ENCODE peak calls at places on chromosome 21, in four cellular contexts. M is H1, Z is K562, A is GM12878. K is an unnamed sample.

GRCh38 chr21:35448876-35449599 is 399.9 kb upstream of the RUNX1 start:
- DNase-seq in M (no peak), Z (no peak), A (no peak), K (no peak)

GRCh38 chr21:36624105-36624504 is 74.8 kb upstream of the SIM2 start:
- DNase-seq in M (no peak), Z (no peak), A (no peak), K (no peak)

GRCh38 chr21:26136686-26137085 is 33.9 kb downstream of the APP start:
- DNase-seq in M (no peak), Z (no peak), A (peak; percentile 41), K (no peak)

GRCh38 chr21:41326414-41327080 is 9.9 kb downstream of the FAM3B start:
- DNase-seq in M (no peak), Z (no peak), A (no peak), K (peak; percentile 56)

GRCh38 chr21:36960676-36961284 is 5.7 kb downstream of the HLCS start:
- DNase-seq in M (no peak), Z (no peak), A (no peak), K (no peak)

GRCh38 chr21:22575165-22575584 is 1577.0 kb downstream of the NCAM2 start:
- DNase-seq in M (peak; percentile 36), Z (peak; percentile 21), A (no peak), K (no peak)

GRCh38 chr21:41752231-41752681 is 14.6 kb downstream of the RIPK4 start:
- DNase-seq in M (no peak), Z (peak; percentile 9), A (no peak), K (no peak)

GRCh38 chr21:18138507-18138906 is 106.1 kb upstream of the CHODL start:
- DNase-seq in M (no peak), Z (no peak), A (no peak), K (no peak)

GRCh38 chr21:25405991-25406390 is 201.3 kb downstream of the MRPL39 start:
- DNase-seq in M (no peak), Z (no peak), A (no peak), K (no peak)

GRCh38 chr21:35855463-35855862 is 204.9 kb downstream of the SETD4 start:
- DNase-seq in M (no peak), Z (no peak), A (no peak), K (no peak)

GRCh38 chr21:27584266-27584665 is 617.4 kb upstream of the ADAMTS5 start:
- DNase-seq in M (no peak), Z (no peak), A (no peak), K (no peak)

GRCh38 chr21:25496825-25497482 is 110.3 kb downstream of the MRPL39 start:
- DNase-seq in M (no peak), Z (no peak), A (no peak), K (no peak)

GRCh38 chr21:41396452-41397107 is 29.5 kb upstream of the MX1 start:
- DNase-seq in M (no peak), Z (no peak), A (no peak), K (no peak)

GRCh38 chr21:36479415-36480402 is at the start of gene CLDN14:
- DNase-seq in M (no peak), Z (no peak), A (no peak), K (peak; percentile 86)

GRCh38 chr21:25562660-25563059 is 44.6 kb downstream of the MRPL39 start:
- DNase-seq in M (no peak), Z (no peak), A (no peak), K (no peak)

GRCh38 chr21:27631471-27631870 is 664.6 kb upstream of the ADAMTS5 start:
- DNase-seq in M (no peak), Z (no peak), A (no peak), K (no peak)

GRCh38 chr21:25561668-25562641 is 45.3 kb downstream of the MRPL39 start:
- DNase-seq in M (no peak), Z (no peak), A (peak; percentile 66), K (no peak)

GRCh38 chr21:31363720-31364119 is 19.7 kb upstream of the TIAM1 start:
- DNase-seq in M (no peak), Z (no peak), A (no peak), K (no peak)

GRCh38 chr21:46622226-46622625 is 13.2 kb upstream of the PRMT2 start:
- DNase-seq in M (no peak), Z (no peak), A (no peak), K (peak; percentile 94)

GRCh38 chr21:40049959-40050290 is 182.7 kb downstream of the PCP4 start:
- DNase-seq in M (no peak), Z (no peak), A (no peak), K (no peak)

GRCh38 chr21:31283025-31283424 is 61.0 kb downstream of the TIAM1 start:
- DNase-seq in M (no peak), Z (no peak), A (no peak), K (no peak)

GRCh38 chr21:35711213-35711612 is 349.1 kb downstream of the SETD4 start:
- DNase-seq in M (no peak), Z (no peak), A (no peak), K (no peak)

GRCh38 chr21:27622636-27623035 is 655.7 kb upstream of the ADAMTS5 start:
- DNase-seq in M (no peak), Z (no peak), A (no peak), K (no peak)

GRCh38 chr21:41559658-41560599 is 52.0 kb upstream of the TMPRSS2 start:
- DNase-seq in M (no peak), Z (no peak), A (peak; percentile 72), K (no peak)

GRCh38 chr21:27480841-27481261 is 514.0 kb upstream of the ADAMTS5 start:
- DNase-seq in M (no peak), Z (no peak), A (no peak), K (no peak)

GRCh38 chr21:36542312-36543101 is 62.6 kb upstream of the CLDN14 start:
- DNase-seq in M (peak; percentile 25), Z (no peak), A (peak; percentile 70), K (no peak)

GRCh38 chr21:25375675-25376074 is 231.6 kb downstream of the MRPL39 start:
- DNase-seq in M (no peak), Z (no peak), A (no peak), K (no peak)

GRCh38 chr21:36150192-36150711 is 6.4 kb upstream of the DOP1B start:
- DNase-seq in M (no peak), Z (peak; percentile 43), A (peak; percentile 42), K (no peak)

GRCh38 chr21:41074607-41075184 is 93.3 kb upstream of the BACE2 start:
- DNase-seq in M (no peak), Z (no peak), A (no peak), K (no peak)

GRCh38 chr21:18142639-18143038 is 102.0 kb upstream of the CHODL start:
- DNase-seq in M (no peak), Z (no peak), A (no peak), K (no peak)

GRCh38 chr21:31656199-31657095 is 3.0 kb upstream of the SOD1 start:
- DNase-seq in M (no peak), Z (no peak), A (no peak), K (no peak)

GRCh38 chr21:17819878-17820232 is 699 bp upstream of the C21orf91 start:
- DNase-seq in M (no peak), Z (no peak), A (no peak), K (peak; percentile 14)

GRCh38 chr21:26489781-26490180 is 83.3 kb downstream of the CYYR1 start:
- DNase-seq in M (no peak), Z (no peak), A (no peak), K (no peak)

GRCh38 chr21:25329227-25329626 is 278.1 kb downstream of the MRPL39 start:
- DNase-seq in M (no peak), Z (no peak), A (no peak), K (no peak)

GRCh38 chr21:42770717-42771502 is 108.4 kb downstream of the WDR4 start:
- DNase-seq in M (no peak), Z (no peak), A (no peak), K (no peak)
- TF ChIP-seq CBX5 in M (no peak), Z (no peak), A (no peak), K (no peak)

GRCh38 chr21:44929799-44930542 is 9.3 kb upstream of the ITGB2 start:
- DNase-seq in M (no peak), Z (no peak), A (no peak), K (no peak)
- TF ChIP-seq USF2 in M (no peak), Z (no peak), A (no peak), K (no peak)

DNA sequence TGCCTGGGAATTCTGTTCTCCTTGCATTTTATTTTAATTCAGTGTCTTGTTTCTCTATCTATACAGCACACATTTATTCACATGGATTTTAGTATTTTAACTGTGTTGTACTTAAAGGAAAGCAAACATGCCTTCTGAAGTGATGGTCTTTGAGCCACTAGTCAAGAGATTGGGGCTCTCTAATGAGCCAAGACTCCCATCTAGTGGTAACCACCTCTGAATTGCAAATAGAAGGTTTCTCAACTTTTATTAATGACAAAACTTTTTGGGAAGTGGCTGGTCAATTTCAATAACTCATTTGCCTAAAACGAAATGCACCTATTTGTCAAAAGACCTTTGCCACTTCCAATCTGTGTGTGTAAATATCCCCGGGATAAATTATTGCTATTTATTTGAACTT is 199.6 kb downstream of the LTN1 start:
- DNase-seq in M (no peak), Z (peak; percentile 30), A (no peak), K (no peak)
- TF ChIP-seq CBX5 in M (no peak), Z (no peak), A (no peak), K (no peak)

GRCh38 chr21:45387506-45387905 is 17.5 kb upstream of the COL18A1 start:
- DNase-seq in M (no peak), Z (no peak), A (no peak), K (no peak)

GRCh38 chr21:45388611-45389296 is 16.2 kb upstream of the COL18A1 start:
- DNase-seq in M (no peak), Z (no peak), A (no peak), K (no peak)

GRCh38 chr21:45386728-45387371 is 18.1 kb upstream of the COL18A1 start:
- DNase-seq in M (no peak), Z (peak; percentile 53), A (no peak), K (no peak)

GRCh38 chr21:45386336-45386727 is 18.6 kb upstream of the COL18A1 start:
- DNase-seq in M (no peak), Z (no peak), A (no peak), K (no peak)

DNA sequence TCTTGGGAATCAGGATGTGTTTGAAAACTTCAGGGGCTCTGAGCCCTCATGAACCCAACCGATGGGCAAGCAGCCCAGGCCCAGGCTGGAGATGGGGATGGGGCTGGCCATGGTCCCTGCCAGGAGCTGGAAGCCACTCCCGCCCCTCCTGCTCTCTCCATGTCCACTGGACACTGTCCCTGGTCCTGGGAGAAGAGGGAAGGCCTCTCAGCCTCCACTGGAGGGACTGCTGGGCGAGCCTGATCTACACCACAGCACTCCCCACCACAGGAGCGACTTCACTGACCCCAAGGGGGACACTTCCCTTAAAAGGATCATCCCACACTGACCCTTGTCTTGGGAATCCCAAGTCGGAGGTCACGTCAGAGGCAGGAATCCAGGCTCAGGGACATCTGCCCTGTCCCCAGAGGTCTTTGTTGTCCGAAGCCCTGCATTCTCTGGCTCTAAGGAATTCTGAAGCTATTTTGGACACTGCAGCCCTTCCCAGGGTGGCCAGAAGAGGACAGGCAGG is 16.9 kb upstream of the COL18A1 start:
- DNase-seq in M (no peak), Z (no peak), A (no peak), K (no peak)
- TF ChIP-seq USF2 in M (no peak), Z (no peak), A (no peak), K (no peak)